ENCODE peak calls at places on chromosomes 13 and 19, in eight cellular contexts. P is Ammon's horn; R is HepG2; G is AG10803; V is activated naive CD8-positive, alpha-beta T cell treated with anti-CD3 and anti-CD28 coated beads for 36 hours; O is esophagus squamous epithelium; C is T-helper 17 cell; Q is substantia nigra. T is an unnamed sample.
A peak's percentile ranks its signal among the peaks of the same experiment; 100 is the strongest.

GRCh38 chr13:95948646-95949045 is 104.6 kb downstream of the UGGT2 start:
- DNase-seq in P (no peak), R (no peak), G (peak; percentile 5), V (no peak), O (no peak), C (no peak), Q (no peak), T (no peak)

GRCh38 chr19:46021531-46022041 is 1.3 kb downstream of the PGLYRP1 start:
- DNase-seq in P (no peak), R (no peak), G (no peak), V (no peak), O (no peak), C (no peak), Q (no peak), T (no peak)

GRCh38 chr19:42168206-42168605 is 36.0 kb upstream of the POU2F2 start:
- DNase-seq in P (no peak), R (no peak), G (no peak), V (no peak), O (no peak), C (no peak), Q (no peak), T (no peak)

GRCh38 chr19:30864460-30865215 is 484.6 kb downstream of the TSHZ3 start:
- DNase-seq in P (peak; percentile 65), R (no peak), G (no peak), V (no peak), O (no peak), C (no peak), Q (peak; percentile 10), T (peak; percentile 14)

GRCh38 chr13:40381935-40382764 is 284.3 kb downstream of the FOXO1 start:
- DNase-seq in P (no peak), R (no peak), G (no peak), V (no peak), O (no peak), C (no peak), Q (no peak), T (peak; percentile 44)

GRCh38 chr13:62320129-62320724 is 904.6 kb upstream of the PCDH20 start:
- DNase-seq in P (peak; percentile 80), R (peak; percentile 22), G (peak; percentile 11), V (no peak), O (no peak), C (no peak), Q (no peak), T (no peak)

GRCh38 chr19:48627865-48628314 is 8.6 kb downstream of the SPHK2 start:
- DNase-seq in P (no peak), R (no peak), G (no peak), V (no peak), O (no peak), C (no peak), Q (no peak), T (no peak)

GRCh38 chr19:38635483-38636399 is 11.7 kb upstream of the ACTN4 start:
- DNase-seq in P (no peak), R (no peak), G (no peak), V (no peak), O (no peak), C (no peak), Q (no peak), T (no peak)

GRCh38 chr19:7372810-7373209 is 24.1 kb downstream of the ARHGEF18 start:
- DNase-seq in P (no peak), R (no peak), G (no peak), V (no peak), O (no peak), C (no peak), Q (no peak), T (no peak)

GRCh38 chr13:96238861-96239260 is 149.0 kb downstream of the HS6ST3 start:
- DNase-seq in P (no peak), R (no peak), G (no peak), V (no peak), O (no peak), C (no peak), Q (no peak), T (no peak)

GRCh38 chr13:34506796-34507195 is 435.3 kb upstream of the NBEA start:
- DNase-seq in P (no peak), R (no peak), G (peak; percentile 16), V (no peak), O (no peak), C (no peak), Q (no peak), T (no peak)

GRCh38 chr19:45668342-45668871 is 386 bp downstream of the GIPR start:
- DNase-seq in P (no peak), R (no peak), G (no peak), V (peak; percentile 36), O (no peak), C (no peak), Q (no peak), T (no peak)

GRCh38 chr19:39212377-39212742 is 8.3 kb upstream of the SYCN start:
- DNase-seq in P (no peak), R (no peak), G (no peak), V (peak; percentile 66), O (no peak), C (no peak), Q (no peak), T (no peak)

GRCh38 chr19:41774515-41774980 is 19.2 kb downstream of the CEACAM6 start:
- DNase-seq in P (no peak), R (no peak), G (no peak), V (peak; percentile 57), O (no peak), C (no peak), Q (no peak), T (no peak)

GRCh38 chr13:86765462-86765861 is 905.7 kb upstream of the SLITRK5 start:
- DNase-seq in P (no peak), R (no peak), G (no peak), V (no peak), O (no peak), C (no peak), Q (no peak), T (no peak)

GRCh38 chr19:44904426-44904994 is 1.1 kb upstream of the APOE start:
- DNase-seq in P (no peak), R (peak; percentile 34), G (no peak), V (no peak), O (no peak), C (no peak), Q (no peak), T (no peak)

GRCh38 chr13:33927315-33927714 is 109.4 kb downstream of the RFC3 start:
- DNase-seq in P (no peak), R (no peak), G (peak; percentile 81), V (no peak), O (no peak), C (no peak), Q (no peak), T (no peak)

GRCh38 chr19:19539738-19540703 is 2.0 kb downstream of the CILP2 start:
- DNase-seq in P (no peak), R (no peak), G (peak; percentile 57), V (peak; percentile 77), O (no peak), C (peak; percentile 65), Q (no peak), T (peak; percentile 9)

GRCh38 chr19:35216833-35217707 is 11.5 kb downstream of the FAM187B start:
- DNase-seq in P (peak; percentile 58), R (no peak), G (no peak), V (peak; percentile 40), O (no peak), C (no peak), Q (no peak), T (no peak)

GRCh38 chr13:70756088-70756487 is 647.8 kb upstream of the KLHL1 start:
- DNase-seq in P (no peak), R (no peak), G (no peak), V (no peak), O (no peak), C (no peak), Q (no peak), T (no peak)

GRCh38 chr19:2665103-2665502 is 37.4 kb downstream of the GNG7 start:
- DNase-seq in P (peak; percentile 43), R (no peak), G (no peak), V (no peak), O (no peak), C (no peak), Q (peak; percentile 15), T (peak; percentile 53)

GRCh38 chr19:32017341-32017948 is 328.0 kb upstream of the ZNF507 start:
- DNase-seq in P (no peak), R (no peak), G (no peak), V (no peak), O (no peak), C (no peak), Q (no peak), T (no peak)

GRCh38 chr19:55111238-55111831 is 6.1 kb downstream of the PPP1R12C start:
- DNase-seq in P (no peak), R (no peak), G (no peak), V (no peak), O (no peak), C (no peak), Q (no peak), T (no peak)

GRCh38 chr19:32605544-32605943 is 24.6 kb downstream of the PDCD5 start:
- DNase-seq in P (no peak), R (no peak), G (no peak), V (no peak), O (no peak), C (no peak), Q (no peak), T (no peak)

GRCh38 chr13:39130298-39130697 is 92.0 kb downstream of the NHLRC3 start:
- DNase-seq in P (no peak), R (no peak), G (no peak), V (no peak), O (no peak), C (no peak), Q (no peak), T (no peak)

GRCh38 chr13:26019241-26019640 is 32.6 kb downstream of the SHISA2 start:
- DNase-seq in P (no peak), R (no peak), G (no peak), V (no peak), O (no peak), C (no peak), Q (no peak), T (no peak)

GRCh38 chr19:12984683-12985048 is 10.6 kb upstream of the NFIX start:
- DNase-seq in P (peak; percentile 69), R (no peak), G (no peak), V (no peak), O (no peak), C (no peak), Q (peak; percentile 59), T (peak; percentile 44)

GRCh38 chr13:65011403-65011802 is 2218.7 kb downstream of the PCDH9 start:
- DNase-seq in P (no peak), R (no peak), G (no peak), V (no peak), O (no peak), C (no peak), Q (no peak), T (no peak)

GRCh38 chr13:113726961-113727411 is 32.0 kb upstream of the TMEM255B start:
- DNase-seq in P (no peak), R (no peak), G (peak; percentile 30), V (no peak), O (no peak), C (no peak), Q (no peak), T (no peak)

GRCh38 chr13:43573361-43573740 is 213.4 kb downstream of the ENOX1 start:
- DNase-seq in P (no peak), R (no peak), G (peak; percentile 39), V (no peak), O (no peak), C (no peak), Q (no peak), T (no peak)

GRCh38 chr13:47135800-47136658 is 239.2 kb upstream of the HTR2A start:
- DNase-seq in P (no peak), R (no peak), G (no peak), V (no peak), O (no peak), C (no peak), Q (no peak), T (no peak)

GRCh38 chr19:9885077-9885552 is 50.0 kb downstream of the PIN1 start:
- DNase-seq in P (peak; percentile 77), R (no peak), G (peak; percentile 39), V (no peak), O (no peak), C (no peak), Q (no peak), T (no peak)

GRCh38 chr13:80704369-80704768 is 363.4 kb upstream of the SPRY2 start:
- DNase-seq in P (no peak), R (no peak), G (no peak), V (no peak), O (no peak), C (no peak), Q (no peak), T (no peak)

GRCh38 chr13:111312944-111313590 is 7.4 kb upstream of the TEX29 start:
- DNase-seq in P (no peak), R (no peak), G (no peak), V (no peak), O (no peak), C (no peak), Q (no peak), T (no peak)

T was measured in amygdala.